ENCODE peak calls at places on chromosome X, in seven cellular contexts. P, Z, U, M, S, D and B are unnamed samples.

GRCh38 chrX:138150709-138151108 is 560.8 kb downstream of the FGF13 start:
- DNase-seq in S (no peak), D (peak; percentile 15), M (peak; percentile 1), P (no peak), Z (no peak), U (no peak), B (no peak)

GRCh38 chrX:132004728-132005127 is 18.4 kb upstream of the STK26 start:
- DNase-seq in U (no peak), P (no peak), S (peak; percentile 36), M (peak; percentile 87), D (no peak), Z (no peak), B (no peak)

GRCh38 chrX:63513825-63514574 is 162.9 kb upstream of the SPIN4 start:
- DNase-seq in Z (no peak), M (peak; percentile 31), U (no peak), S (no peak), P (no peak), D (no peak), B (no peak)

GRCh38 chrX:72461766-72462165 is 110.9 kb downstream of the HDAC8 start:
- DNase-seq in P (no peak), S (no peak), M (no peak), U (no peak), D (no peak), Z (no peak), B (no peak)

GRCh38 chrX:76148011-76148665 is 24.7 kb upstream of the PBDC1 start:
- DNase-seq in S (no peak), U (no peak), P (no peak), M (peak; percentile 62), D (peak; percentile 16), Z (no peak), B (peak; percentile 22)

GRCh38 chrX:12975670-12975965 is 708 bp downstream of the TMSB4X start:
- DNase-seq in U (peak; percentile 55), S (no peak), P (no peak), D (no peak), M (no peak), Z (peak; percentile 19), B (no peak)

GRCh38 chrX:9221714-9222113 is 187.8 kb upstream of the FAM9B start:
- DNase-seq in D (no peak), U (no peak), Z (no peak), P (no peak), S (no peak), M (no peak), B (no peak)

GRCh38 chrX:143500751-143501150 is 16.5 kb downstream of the SPANXN3 start:
- DNase-seq in U (no peak), S (no peak), D (no peak), M (peak; percentile 3), P (no peak), Z (no peak), B (no peak)

GRCh38 chrX:40966204-40966820 is 118.9 kb upstream of the USP9X start:
- DNase-seq in P (no peak), U (no peak), D (no peak), S (peak; percentile 40), M (peak; percentile 52), Z (no peak), B (no peak)

GRCh38 chrX:78024349-78025108 is 55.1 kb upstream of the PGAM4 start:
- DNase-seq in D (peak; percentile 48), P (peak; percentile 10), U (no peak), M (peak; percentile 22), Z (no peak), S (peak; percentile 9), B (peak; percentile 62)

GRCh38 chrX:31679861-31680260 is 608.0 kb upstream of the FTHL17 start:
- DNase-seq in S (no peak), Z (no peak), D (no peak), M (peak; percentile 0), P (no peak), U (no peak), B (no peak)

GRCh38 chrX:130688360-130688759 is 214.6 kb downstream of the ENOX2 start:
- DNase-seq in U (no peak), P (no peak), S (no peak), Z (no peak), M (no peak), D (no peak), B (no peak)

GRCh38 chrX:54397113-54397512 is 39.3 kb upstream of the WNK3 start:
- DNase-seq in U (no peak), D (no peak), P (no peak), S (peak; percentile 5), Z (no peak), M (peak; percentile 65), B (no peak)

DNA sequence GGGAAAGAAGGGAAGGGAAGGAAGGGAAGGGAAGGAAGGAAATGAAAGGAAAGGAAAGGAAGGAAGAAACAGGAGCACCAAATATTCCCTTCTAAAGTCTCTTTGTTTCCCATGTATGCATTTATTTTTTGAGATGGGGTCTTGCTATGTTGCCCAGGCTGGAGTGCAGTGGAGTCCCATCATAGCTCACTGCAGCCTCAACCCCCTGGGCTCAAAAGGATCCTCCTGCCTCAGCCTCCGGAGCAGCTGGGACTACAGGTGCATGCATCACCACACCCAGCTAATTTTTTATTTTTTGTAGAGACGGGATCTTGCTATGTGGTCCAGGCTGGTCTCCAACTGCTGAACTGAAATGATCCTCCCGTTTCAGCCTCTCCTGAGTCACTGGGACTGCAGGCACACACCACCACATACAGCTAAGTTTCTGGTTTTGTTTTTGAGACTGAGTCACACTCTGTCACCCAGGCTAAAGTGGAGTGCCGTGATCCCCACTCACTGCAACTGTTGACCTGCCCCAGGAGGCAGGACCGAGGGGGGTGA is 102.8 kb downstream of the CRLF2 start:
- DNase-seq in Z (no peak), P (no peak), S (no peak), D (no peak), M (no peak), U (no peak), B (no peak)
- H3K27me3 ChIP-seq in Z (no peaks in the 10 kb centered on the region), P (peaks cover 36% of the 10 kb centered on the region), S (no peaks in the 10 kb centered on the region), D (no peaks in the 10 kb centered on the region), M (no peaks in the 10 kb centered on the region), U (peaks cover 30% of the 10 kb centered on the region), B (no peaks in the 10 kb centered on the region)

GRCh38 chrX:110733166-110733565 is 62.5 kb downstream of the CHRDL1 start:
- DNase-seq in D (no peak), P (no peak), S (no peak), Z (no peak), M (peak; percentile 5), U (no peak), B (no peak)
- H3K27me3 ChIP-seq in D (no peaks in the 10 kb centered on the region), P (no peaks in the 10 kb centered on the region), S (no peaks in the 10 kb centered on the region), Z (no peaks in the 10 kb centered on the region), M (no peaks in the 10 kb centered on the region), U (no peaks in the 10 kb centered on the region), B (no peaks in the 10 kb centered on the region)

DNA sequence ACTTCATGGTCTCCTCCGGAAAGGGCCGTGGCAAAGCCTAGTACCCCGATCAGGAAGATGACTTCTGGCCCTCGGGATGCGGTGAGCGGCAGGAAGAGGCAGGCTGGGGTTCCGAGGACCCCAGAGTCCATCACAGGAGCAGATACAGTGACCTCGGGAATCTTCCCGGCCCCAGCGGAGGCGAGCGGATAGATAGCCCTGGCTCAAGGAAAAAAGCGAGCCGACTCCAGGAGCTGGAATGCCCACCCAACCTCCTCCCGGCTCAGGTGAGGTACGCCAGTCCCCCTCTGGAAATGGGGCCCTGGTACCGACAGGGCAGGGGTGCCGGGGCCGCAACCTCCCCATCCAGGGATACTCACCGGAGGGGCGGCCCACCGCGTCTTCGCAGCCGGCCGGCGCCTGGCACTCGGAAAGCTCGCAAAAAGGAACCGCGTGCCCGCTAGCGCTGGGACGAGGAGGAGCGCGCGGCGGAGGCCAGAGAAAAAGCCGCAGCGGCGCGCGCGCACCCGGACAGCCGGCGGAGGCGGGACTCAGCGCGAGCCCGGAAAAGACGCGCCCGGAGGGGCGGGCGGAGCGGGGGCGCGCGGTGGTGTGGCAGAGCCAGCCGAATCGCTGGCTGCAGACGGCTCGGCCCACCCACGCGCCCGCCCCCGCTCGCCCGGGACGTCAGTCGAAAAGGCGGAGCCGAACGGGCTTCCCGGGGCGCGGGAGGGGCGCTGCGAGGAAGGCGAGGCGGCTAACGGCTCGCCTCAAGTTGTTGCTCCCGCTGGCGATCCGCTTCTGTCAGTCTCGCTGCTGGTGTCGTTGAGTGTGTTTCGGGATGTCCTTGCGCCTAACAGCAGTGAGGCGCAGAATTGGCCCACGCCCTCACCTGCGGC is at the start of gene ACSL4:
- DNase-seq in Z (peak; percentile 77), S (no peak), D (peak; percentile 88), P (peak; percentile 91), M (peak; percentile 59), U (peak; percentile 89), B (peak; percentile 83)
- H3K27me3 ChIP-seq in Z (no peaks in the 10 kb centered on the region), S (no peaks in the 10 kb centered on the region), D (no peaks in the 10 kb centered on the region), P (no peaks in the 10 kb centered on the region), M (no peaks in the 10 kb centered on the region), U (no peaks in the 10 kb centered on the region), B (no peaks in the 10 kb centered on the region)

GRCh38 chrX:69287025-69287540 is 121.8 kb upstream of the PJA1 start:
- DNase-seq in U (no peak), D (no peak), M (no peak), Z (no peak), P (no peak), S (no peak), B (no peak)
- H3K27me3 ChIP-seq in U (no peaks in the 10 kb centered on the region), D (no peaks in the 10 kb centered on the region), M (no peaks in the 10 kb centered on the region), Z (no peaks in the 10 kb centered on the region), P (no peaks in the 10 kb centered on the region), S (no peaks in the 10 kb centered on the region), B (no peaks in the 10 kb centered on the region)

GRCh38 chrX:152941328-152942111 is 43.7 kb downstream of the ZNF185 start:
- DNase-seq in M (peak; percentile 72), Z (peak; percentile 87), U (peak; percentile 88), S (peak; percentile 44), P (peak; percentile 95), D (peak; percentile 92), B (peak; percentile 76)

GRCh38 chrX:152949114-152949513 is 44.8 kb downstream of the PNMA5 start:
- DNase-seq in S (no peak), Z (no peak), P (no peak), D (no peak), U (peak; percentile 15), M (no peak), B (no peak)

GRCh38 chrX:152945021-152945979 is 47.4 kb downstream of the ZNF185 start:
- DNase-seq in Z (no peak), U (no peak), M (no peak), S (no peak), D (no peak), P (no peak), B (no peak)

GRCh38 chrX:152946681-152947080 is 47.2 kb downstream of the PNMA5 start:
- DNase-seq in S (no peak), Z (no peak), D (no peak), M (no peak), P (no peak), U (no peak), B (no peak)

GRCh38 chrX:152943826-152944225 is 46.0 kb downstream of the ZNF185 start:
- DNase-seq in M (no peak), S (no peak), Z (no peak), U (no peak), D (no peak), P (no peak), B (no peak)
- H3K27me3 ChIP-seq in M (no peaks in the 10 kb centered on the region), S (no peaks in the 10 kb centered on the region), Z (no peaks in the 10 kb centered on the region), U (no peaks in the 10 kb centered on the region), D (no peaks in the 10 kb centered on the region), P (no peaks in the 10 kb centered on the region), B (no peaks in the 10 kb centered on the region)

GRCh38 chrX:95346854-95347253 is 1337.8 kb upstream of the DIAPH2 start:
- DNase-seq in M (peak; percentile 25), S (no peak), D (peak; percentile 36), U (no peak), Z (no peak), P (no peak), B (no peak)
- H3K27me3 ChIP-seq in M (no peaks in the 10 kb centered on the region), S (no peaks in the 10 kb centered on the region), D (no peaks in the 10 kb centered on the region), U (no peaks in the 10 kb centered on the region), Z (no peaks in the 10 kb centered on the region), P (no peaks in the 10 kb centered on the region), B (no peaks in the 10 kb centered on the region)